ENCODE peak calls at places on chromosomes 3 and 15, in ten cellular contexts. S is brain microvascular endothelial cell; D is effector memory CD4-positive, alpha-beta T cell; I is ovary; P is right cardiac atrium; T is kidney; X is esophagus squamous epithelium; V is aorta; G is A549; A is OCI-LY7. R is an unnamed sample.

GRCh38 chr3:136958931-136959330 is 1.1 kb downstream of the IL20RB start:
- DNase-seq in S (no peak), D (no peak), I (no peak), P (no peak), T (no peak), X (no peak), V (no peak), G (no peak), A (no peak), R (no peak)

GRCh38 chr15:92643849-92644815 is 11.4 kb downstream of the FAM174B start:
- DNase-seq in S (no peak), D (no peak), I (no peak), P (no peak), T (no peak), X (no peak), V (no peak), G (no peak), A (no peak), R (no peak)

GRCh38 chr3:65922441-65922840 is 116.3 kb downstream of the MAGI1 start:
- DNase-seq in S (no peak), D (no peak), I (no peak), P (no peak), T (no peak), X (no peak), V (no peak), G (no peak), A (no peak), R (no peak)

GRCh38 chr3:56782900-56783299 is 18.8 kb downstream of the ARHGEF3 start:
- DNase-seq in S (no peak), D (no peak), I (no peak), P (no peak), T (no peak), X (no peak), V (no peak), G (no peak), A (no peak), R (no peak)

GRCh38 chr15:40042791-40043320 is 3.9 kb upstream of the SRP14 start:
- DNase-seq in S (no peak), D (no peak), I (no peak), P (no peak), T (no peak), X (no peak), V (no peak), G (no peak), A (no peak), R (no peak)

GRCh38 chr3:110307065-110307809 is 764.4 kb upstream of the NECTIN3 start:
- DNase-seq in S (no peak), D (no peak), I (no peak), P (no peak), T (no peak), X (no peak), V (no peak), G (no peak), A (no peak), R (no peak)

GRCh38 chr15:29926083-29926388 is 103.8 kb upstream of the TJP1 start:
- DNase-seq in S (no peak), D (no peak), I (no peak), P (no peak), T (no peak), X (no peak), V (no peak), G (no peak), A (no peak), R (no peak)

GRCh38 chr3:146334151-146334550 is 83.2 kb upstream of the PLSCR4 start:
- DNase-seq in S (peak), D (no peak), I (peak), P (peak), T (no peak), X (no peak), V (no peak), G (peak), A (no peak), R (peak)

GRCh38 chr15:79121571-79121970 is 31.0 kb upstream of the RASGRF1 start:
- DNase-seq in S (no peak), D (no peak), I (no peak), P (no peak), T (no peak), X (no peak), V (no peak), G (no peak), A (no peak), R (no peak)

GRCh38 chr3:126380011-126380768 is 14.5 kb upstream of the CFAP100 start:
- DNase-seq in S (no peak), D (no peak), I (no peak), P (peak), T (peak), X (no peak), V (peak), G (no peak), A (no peak), R (no peak)

GRCh38 chr3:16277471-16277870 is 12.5 kb downstream of the OXNAD1 start:
- DNase-seq in S (no peak), D (no peak), I (no peak), P (no peak), T (no peak), X (no peak), V (no peak), G (no peak), A (no peak), R (no peak)

GRCh38 chr15:40252438-40253178 is 13.7 kb downstream of the PAK6 start:
- DNase-seq in S (no peak), D (no peak), I (peak), P (peak), T (peak), X (no peak), V (peak), G (no peak), A (no peak), R (peak)

GRCh38 chr15:57992761-57993295 is 72.7 kb downstream of the ALDH1A2 start:
- DNase-seq in S (no peak), D (no peak), I (no peak), P (no peak), T (no peak), X (no peak), V (no peak), G (no peak), A (no peak), R (no peak)

GRCh38 chr3:187677604-187678003 is 7.4 kb upstream of the SST start:
- DNase-seq in S (no peak), D (no peak), I (no peak), P (no peak), T (no peak), X (no peak), V (no peak), G (no peak), A (no peak), R (no peak)

GRCh38 chr3:127182848-127183714 is 9.8 kb upstream of the PRR23E start:
- DNase-seq in S (no peak), D (no peak), I (no peak), P (peak), T (peak), X (no peak), V (no peak), G (no peak), A (no peak), R (peak)

GRCh38 chr3:194936091-194936490 is 250.4 kb downstream of the FAM43A start:
- DNase-seq in S (no peak), D (no peak), I (no peak), P (no peak), T (no peak), X (no peak), V (no peak), G (no peak), A (no peak), R (no peak)

GRCh38 chr3:50415813-50416212 is 56.5 kb upstream of the TMEM115 start:
- DNase-seq in S (no peak), D (no peak), I (no peak), P (no peak), T (no peak), X (no peak), V (no peak), G (no peak), A (no peak), R (no peak)

GRCh38 chr3:128555098-128555825 is 62.3 kb upstream of the GATA2 start:
- DNase-seq in S (no peak), D (no peak), I (no peak), P (peak), T (peak), X (no peak), V (no peak), G (no peak), A (no peak), R (no peak)

GRCh38 chr3:64291345-64291744 is 66.1 kb upstream of the PRICKLE2 start:
- DNase-seq in S (peak), D (no peak), I (no peak), P (peak), T (peak), X (no peak), V (peak), G (peak), A (no peak), R (no peak)

GRCh38 chr3:14144423-14145075 is 19.7 kb downstream of the TMEM43 start:
- DNase-seq in S (peak), D (peak), I (peak), P (peak), T (peak), X (peak), V (peak), G (peak), A (peak), R (peak)

GRCh38 chr3:156246939-156247725 is 126.8 kb downstream of the KCNAB1 start:
- DNase-seq in S (no peak), D (no peak), I (no peak), P (no peak), T (no peak), X (no peak), V (no peak), G (no peak), A (no peak), R (no peak)

GRCh38 chr3:142275856-142276255 is 50.5 kb upstream of the GK5 start:
- DNase-seq in S (peak), D (no peak), I (no peak), P (no peak), T (no peak), X (no peak), V (no peak), G (no peak), A (no peak), R (no peak)

GRCh38 chr3:46889381-46890110 is 12.0 kb downstream of the PTH1R start:
- DNase-seq in S (no peak), D (no peak), I (peak), P (peak), T (peak), X (no peak), V (no peak), G (no peak), A (no peak), R (no peak)

GRCh38 chr15:27179789-27180188 is 208.8 kb downstream of the GABRG3 start:
- DNase-seq in S (no peak), D (no peak), I (no peak), P (no peak), T (no peak), X (no peak), V (no peak), G (no peak), A (no peak), R (no peak)

GRCh38 chr15:91468861-91469260 is 368.8 kb downstream of the SV2B start:
- DNase-seq in S (no peak), D (no peak), I (no peak), P (no peak), T (no peak), X (no peak), V (no peak), G (no peak), A (no peak), R (no peak)

GRCh38 chr3:49199244-49199899 is 28.0 kb downstream of the KLHDC8B start:
- DNase-seq in S (peak), D (no peak), I (peak), P (peak), T (peak), X (no peak), V (peak), G (no peak), A (no peak), R (no peak)

GRCh38 chr3:9690451-9691450 is 12.9 kb upstream of the CPNE9 start:
- DNase-seq in S (peak), D (no peak), I (no peak), P (peak), T (peak), X (no peak), V (no peak), G (no peak), A (peak), R (no peak)

GRCh38 chr3:158709666-158710083 is 22.6 kb downstream of the RARRES1 start:
- DNase-seq in S (peak), D (no peak), I (no peak), P (no peak), T (no peak), X (no peak), V (peak), G (peak), A (no peak), R (no peak)

GRCh38 chr3:129121016-129121791 is 400 bp downstream of the RAB43 start:
- DNase-seq in S (no peak), D (no peak), I (no peak), P (peak), T (no peak), X (no peak), V (peak), G (no peak), A (peak), R (peak)

GRCh38 chr3:197003461-197004385 is 25.9 kb downstream of the MELTF start:
- DNase-seq in S (no peak), D (no peak), I (peak), P (peak), T (peak), X (no peak), V (peak), G (no peak), A (peak), R (peak)

GRCh38 chr15:64938192-64938591 is 26.5 kb downstream of the ANKDD1A start:
- DNase-seq in S (peak), D (no peak), I (no peak), P (no peak), T (no peak), X (no peak), V (no peak), G (peak), A (peak), R (no peak)

GRCh38 chr15:90264649-90265048 is 823 bp upstream of the NGRN start:
- DNase-seq in S (no peak), D (peak), I (no peak), P (no peak), T (no peak), X (no peak), V (no peak), G (peak), A (peak), R (peak)

GRCh38 chr3:27985369-27986035 is 255.9 kb upstream of the CMC1 start:
- DNase-seq in S (no peak), D (no peak), I (no peak), P (no peak), T (no peak), X (no peak), V (no peak), G (no peak), A (no peak), R (no peak)

GRCh38 chr15:74226761-74227540 is 9.2 kb upstream of the CCDC33 start:
- DNase-seq in S (no peak), D (no peak), I (no peak), P (peak), T (no peak), X (no peak), V (no peak), G (no peak), A (no peak), R (no peak)

GRCh38 chr3:95654567-95655362 is 1159.6 kb upstream of the EPHA6 start:
- DNase-seq in S (no peak), D (no peak), I (no peak), P (no peak), T (no peak), X (no peak), V (no peak), G (peak), A (no peak), R (no peak)

GRCh38 chr3:16179261-16179660 is 4.8 kb downstream of the GALNT15 start:
- DNase-seq in S (no peak), D (no peak), I (no peak), P (no peak), T (no peak), X (no peak), V (no peak), G (no peak), A (no peak), R (no peak)

GRCh38 chr3:165640970-165641369 is 196.3 kb downstream of the BCHE start:
- DNase-seq in S (no peak), D (no peak), I (no peak), P (no peak), T (no peak), X (no peak), V (no peak), G (no peak), A (no peak), R (peak)

DNA sequence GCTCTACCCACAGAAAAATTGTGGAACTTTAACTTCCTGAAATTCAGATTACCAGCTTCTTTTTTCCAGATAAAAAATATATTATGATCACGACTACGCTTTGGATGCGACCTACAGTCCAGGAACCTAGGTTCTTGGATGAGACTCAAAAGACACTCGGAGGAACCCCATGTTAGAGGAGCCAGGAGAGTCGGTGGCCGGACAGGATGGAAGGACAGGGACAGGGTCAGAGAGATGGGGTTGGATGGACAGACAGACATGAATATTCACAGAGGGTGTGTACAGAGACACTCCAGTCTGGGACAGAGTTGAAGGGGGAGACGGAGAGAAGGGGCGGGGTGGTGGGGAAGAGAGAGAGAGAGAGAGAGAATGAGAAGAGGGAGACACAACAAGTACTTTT is 9.5 kb downstream of the FAM3D start:
- DNase-seq in S (no peak), D (no peak), I (no peak), P (no peak), T (no peak), X (no peak), V (no peak), G (no peak), A (no peak), R (no peak)
- H3K27ac ChIP-seq in S (no peak), D (no peak), I (no peak), P (no peak), T (no peak), X (peak), V (no peak), G (no peak), A (no peak), R (no peak)

DNA sequence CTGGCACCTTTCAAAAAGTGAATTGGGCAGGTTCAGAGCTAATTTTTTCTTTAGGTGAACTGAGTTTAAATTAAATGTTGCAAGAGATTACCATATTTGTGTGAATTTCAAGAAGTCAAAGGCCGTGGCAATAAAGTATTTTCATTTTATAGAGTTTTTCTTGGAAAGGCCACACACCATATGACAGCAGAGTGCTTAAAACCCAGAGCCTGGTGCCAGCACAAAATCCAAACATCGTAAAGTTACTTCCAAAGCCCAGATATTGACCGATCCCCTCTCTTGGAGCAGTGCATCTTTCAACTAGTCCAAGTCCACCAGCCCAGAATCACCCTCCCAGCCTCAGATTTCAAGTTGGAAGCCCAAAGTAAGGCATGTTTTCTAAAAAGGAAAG is 164.5 kb downstream of the VGLL4 start:
- DNase-seq in S (no peak), D (no peak), I (no peak), P (no peak), T (no peak), X (no peak), V (no peak), G (no peak), A (no peak), R (no peak)
- H3K4me3 ChIP-seq in S (no peak), D (no peak), I (no peak), P (no peak), T (no peak), X (no peak), V (no peak), G (no peak), A (no peak), R (no peak)

DNA sequence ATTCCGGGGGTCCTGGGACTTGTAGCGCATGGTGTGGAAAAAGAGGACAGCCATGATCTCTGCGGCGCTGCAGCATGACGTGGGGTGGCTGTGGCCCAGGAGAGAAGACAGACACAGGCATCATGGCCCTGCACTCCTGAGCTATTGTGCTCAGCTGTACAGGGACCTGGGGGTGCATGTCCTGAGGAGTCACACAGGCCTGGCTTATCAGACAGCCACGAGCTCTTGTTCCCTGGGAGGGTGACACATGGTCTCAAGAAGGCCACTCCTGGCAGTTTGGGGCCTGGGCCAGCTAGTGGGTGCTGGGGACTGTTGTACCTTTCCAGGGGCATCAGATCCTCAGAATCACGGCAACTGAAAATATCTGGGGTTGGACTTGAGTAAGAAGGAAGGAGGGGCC is 13.7 kb downstream of the TKT start:
- DNase-seq in S (no peak), D (no peak), I (no peak), P (peak), T (no peak), X (no peak), V (no peak), G (no peak), A (no peak), R (no peak)
- H3K27ac ChIP-seq in S (peak), D (no peak), I (no peak), P (no peak), T (no peak), X (peak), V (no peak), G (peak), A (no peak), R (no peak)

DNA sequence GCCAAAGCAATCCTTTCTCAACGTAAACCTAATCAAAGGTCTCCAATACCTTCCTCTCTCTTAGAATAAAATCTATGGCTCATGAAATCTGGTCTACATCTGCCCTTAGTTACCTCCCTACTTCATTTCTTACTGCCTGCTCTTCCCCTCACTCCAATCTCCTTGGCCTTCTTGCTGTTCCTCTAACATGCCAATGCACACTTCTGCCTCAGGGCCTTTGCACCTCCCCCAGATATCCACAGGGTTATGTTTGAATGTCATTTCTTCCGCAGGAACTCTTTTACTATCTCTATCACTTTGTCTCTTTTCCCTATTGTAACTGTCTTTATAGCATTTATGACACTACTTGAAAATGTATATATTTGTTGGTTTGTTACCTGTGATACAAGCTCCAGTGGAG is 44.3 kb upstream of the PYGO1 start:
- DNase-seq in S (no peak), D (no peak), I (no peak), P (no peak), T (no peak), X (no peak), V (no peak), G (no peak), A (no peak), R (no peak)
- H3K4me3 ChIP-seq in S (no peak), D (no peak), I (no peak), P (no peak), T (no peak), X (no peak), V (no peak), G (no peak), A (no peak), R (no peak)

GRCh38 chr3:185766645-185767323 is 58.1 kb downstream of the IGF2BP2 start:
- DNase-seq in S (no peak), D (no peak), I (no peak), P (no peak), T (no peak), X (no peak), V (no peak), G (no peak), A (no peak), R (peak)
- H3K27ac ChIP-seq in S (no peak), D (no peak), I (no peak), P (no peak), T (no peak), X (no peak), V (no peak), G (no peak), A (no peak), R (no peak)

GRCh38 chr3:19065027-19065426 is 83.3 kb upstream of the KCNH8 start:
- DNase-seq in S (no peak), D (no peak), I (no peak), P (no peak), T (no peak), X (no peak), V (no peak), G (no peak), A (peak), R (no peak)
- H3K4me3 ChIP-seq in S (no peak), D (no peak), I (no peak), P (no peak), T (no peak), X (no peak), V (no peak), G (no peak), A (no peak), R (no peak)

GRCh38 chr3:43012189-43012588 is 33.1 kb downstream of the GASK1A start:
- DNase-seq in S (no peak), D (no peak), I (no peak), P (no peak), T (no peak), X (no peak), V (no peak), G (no peak), A (no peak), R (no peak)
- H3K27ac ChIP-seq in S (no peak), D (no peak), I (no peak), P (no peak), T (no peak), X (no peak), V (no peak), G (no peak), A (no peak), R (no peak)

DNA sequence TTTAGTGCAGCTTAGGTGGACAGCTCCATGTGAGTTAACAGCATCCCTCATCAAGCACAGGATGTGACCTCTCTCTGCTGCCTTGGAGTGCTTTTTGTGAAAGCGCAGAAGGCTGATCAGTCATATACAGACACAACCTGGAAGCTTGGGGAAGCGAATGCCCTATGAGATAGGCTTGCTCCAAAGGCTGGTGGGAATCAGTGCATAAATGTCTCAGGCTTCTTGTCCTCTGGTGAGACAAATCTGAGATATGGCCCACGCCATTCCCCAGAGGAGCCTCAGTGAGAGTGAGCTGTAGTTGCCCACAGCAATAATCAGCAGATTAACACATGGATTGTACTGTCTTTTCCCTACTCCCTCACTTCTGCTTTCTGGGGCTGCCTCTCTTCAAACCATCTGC is 113.5 kb downstream of the OXSM start:
- DNase-seq in S (no peak), D (no peak), I (no peak), P (no peak), T (no peak), X (no peak), V (no peak), G (no peak), A (no peak), R (no peak)
- H3K4me3 ChIP-seq in S (no peak), D (no peak), I (no peak), P (no peak), T (no peak), X (no peak), V (no peak), G (no peak), A (no peak), R (no peak)

R was measured in small intestine.